ENCODE peak calls at places on chromosomes 2 and 18, in five cellular contexts. I is AG09309, O is GM19239, W is ACHN, F is lung. U is an unnamed sample.

GRCh38 chr2:12424820-12425219 is 291.9 kb upstream of the TRIB2 start:
- DNase-seq in I (no peak), O (no peak), W (no peak), F (no peak), U (no peak)

GRCh38 chr18:13101659-13101992 is 110.5 kb downstream of the CEP192 start:
- DNase-seq in I (no peak), O (no peak), W (no peak), F (no peak), U (no peak)

GRCh38 chr18:48643262-48643661 is 104.4 kb downstream of the CTIF start:
- DNase-seq in I (no peak), O (no peak), W (no peak), F (no peak), U (no peak)

GRCh38 chr18:1422634-1423033 is 518.0 kb downstream of the ADCYAP1 start:
- DNase-seq in I (no peak), O (no peak), W (no peak), F (no peak), U (no peak)

GRCh38 chr2:152513029-152513428 is 178.1 kb downstream of the FMNL2 start:
- DNase-seq in I (no peak), O (no peak), W (no peak), F (no peak), U (no peak)

GRCh38 chr18:77339623-77340022 is 90.0 kb downstream of the GALR1 start:
- DNase-seq in I (no peak), O (no peak), W (no peak), F (no peak), U (no peak)

GRCh38 chr2:165007162-165007744 is 51.9 kb upstream of the SLC38A11 start:
- DNase-seq in I (no peak), O (no peak), W (no peak), F (no peak), U (no peak)

GRCh38 chr2:119704670-119705120 is 25.7 kb downstream of the TMEM177 start:
- DNase-seq in I (no peak), O (no peak), W (no peak), F (no peak), U (no peak)

GRCh38 chr2:48315847-48316194 is 214.1 kb upstream of the STON1 start:
- DNase-seq in I (no peak), O (no peak), W (peak; percentile 60), F (no peak), U (no peak)